ENCODE peak calls at places on chromosomes 11 and 22, in five cellular contexts. J, G, H, P and N are unnamed samples. For H3K4me1 and H3K27me3, the result is how much of the 10 kb centered on the place peaks cover.

GRCh38 chr22:39212721-39213376 is 31.9 kb downstream of the PDGFB start:
- DNase-seq in J (no peak), G (no peak), H (peak), P (no peak), N (no peak)

GRCh38 chr11:82767123-82767522 is 33.5 kb upstream of the FAM181B start:
- DNase-seq in J (no peak), G (no peak), H (no peak), P (no peak), N (no peak)

GRCh38 chr11:35116245-35116644 is 22.7 kb upstream of the CD44 start:
- DNase-seq in J (no peak), G (no peak), H (no peak), P (no peak), N (no peak)

GRCh38 chr11:118820412-118821357 is 29.7 kb upstream of the DDX6 start:
- DNase-seq in J (no peak), G (no peak), H (peak), P (peak), N (no peak)

GRCh38 chr11:33859306-33859705 is 32.6 kb downstream of the LMO2 start:
- DNase-seq in J (no peak), G (no peak), H (no peak), P (no peak), N (no peak)

GRCh38 chr11:133078591-133079179 is 453.6 kb downstream of the OPCML start:
- DNase-seq in J (no peak), G (no peak), H (no peak), P (no peak), N (no peak)

GRCh38 chr11:57772562-57772961 is 11.0 kb downstream of the CTNND1 start:
- DNase-seq in J (no peak), G (no peak), H (no peak), P (no peak), N (no peak)

GRCh38 chr11:83801799-83802198 is 515.6 kb upstream of the CCDC90B start:
- DNase-seq in J (no peak), G (no peak), H (no peak), P (no peak), N (no peak)

GRCh38 chr11:6319879-6320410 is 356 bp downstream of the CAVIN3 start:
- DNase-seq in J (peak), G (peak), H (peak), P (no peak), N (peak)

GRCh38 chr11:65183201-65183891 is 1.6 kb downstream of the CAPN1 start:
- DNase-seq in J (no peak), G (no peak), H (peak), P (no peak), N (peak)

GRCh38 chr22:19840059-19840458 is 14.6 kb downstream of the GNB1L start:
- DNase-seq in J (no peak), G (no peak), H (no peak), P (no peak), N (no peak)

GRCh38 chr11:100882957-100883356 is 195.9 kb downstream of the ARHGAP42 start:
- DNase-seq in J (no peak), G (no peak), H (no peak), P (no peak), N (no peak)

GRCh38 chr11:73931039-73931645 is 19.7 kb upstream of the DNAJB13 start:
- DNase-seq in J (no peak), G (no peak), H (no peak), P (no peak), N (peak)

GRCh38 chr11:101866619-101867491 is 48.0 kb upstream of the CEP126 start:
- DNase-seq in J (no peak), G (no peak), H (no peak), P (no peak), N (no peak)

GRCh38 chr11:73381589-73381988 is 5.4 kb downstream of the RELT start:
- DNase-seq in J (no peak), G (no peak), H (peak), P (no peak), N (no peak)

GRCh38 chr11:10294289-10294953 is 402 bp upstream of the SBF2 start:
- DNase-seq in J (peak), G (no peak), H (peak), P (no peak), N (peak)

GRCh38 chr22:43106302-43106701 is 4.2 kb upstream of the BIK start:
- DNase-seq in J (no peak), G (no peak), H (no peak), P (no peak), N (no peak)

GRCh38 chr22:45319319-45319675 is 9.6 kb downstream of the FAM118A start:
- DNase-seq in J (peak), G (no peak), H (no peak), P (no peak), N (no peak)

GRCh38 chr11:11450744-11451362 is 97.8 kb upstream of the CSNK2A3 start:
- DNase-seq in J (no peak), G (no peak), H (no peak), P (no peak), N (peak)

GRCh38 chr11:110093407-110094297 is 460 bp downstream of the ZC3H12C start:
- DNase-seq in J (peak), G (no peak), H (peak), P (no peak), N (peak)

GRCh38 chr11:111737877-111738205 is 28.3 kb downstream of the PPP2R1B start:
- DNase-seq in J (no peak), G (no peak), H (no peak), P (no peak), N (no peak)

DNA sequence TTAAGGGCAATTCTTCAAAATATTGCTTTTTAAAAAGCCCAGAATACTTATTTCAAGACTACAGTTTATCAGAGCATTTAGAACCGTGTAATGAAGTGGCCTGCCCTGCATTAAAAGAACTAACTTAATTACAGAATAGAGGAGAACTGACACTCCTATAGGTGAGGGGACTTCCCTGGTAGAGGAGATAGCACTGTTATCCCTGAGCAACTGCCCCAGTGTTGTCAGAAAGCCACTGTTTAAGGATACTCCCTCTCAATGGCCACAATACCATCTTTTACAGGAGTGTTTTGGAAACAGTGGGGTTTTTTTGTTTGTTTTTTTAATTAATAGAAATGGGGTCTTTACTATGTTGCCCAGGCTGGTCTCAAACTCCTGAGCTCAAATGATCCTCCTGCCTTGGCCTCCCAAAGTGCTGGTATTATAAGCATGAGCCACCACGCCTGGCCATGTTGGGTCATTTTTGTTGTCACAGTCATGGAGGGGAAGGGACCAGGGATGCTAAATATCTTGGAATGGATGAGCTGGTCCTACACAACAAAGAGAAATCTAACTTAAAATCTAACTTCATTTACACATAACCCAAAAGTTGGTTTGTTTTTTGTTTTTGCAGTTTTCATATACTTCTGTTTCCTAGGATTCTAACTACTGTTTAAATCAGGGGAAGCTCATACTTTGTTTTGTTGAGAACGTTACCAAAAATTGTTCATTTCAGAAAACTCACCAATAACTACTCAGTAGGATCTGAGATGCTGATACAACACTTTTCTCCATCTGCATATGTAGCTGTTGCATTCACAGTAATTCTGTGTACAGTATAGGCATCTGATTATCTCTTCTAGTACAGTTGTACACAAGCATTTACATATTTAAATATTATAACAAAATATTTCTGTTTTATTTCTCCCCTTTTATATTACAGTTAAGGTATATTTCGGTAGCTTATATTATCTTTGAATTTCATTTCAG is 8.1 kb downstream of the RPL27A start:
- DNase-seq in J (peak), G (no peak), H (no peak), P (no peak), N (no peak)
- H3K4me1 ChIP-seq in J (under half), G (under half), H (under half), P (under half), N (under half)

DNA sequence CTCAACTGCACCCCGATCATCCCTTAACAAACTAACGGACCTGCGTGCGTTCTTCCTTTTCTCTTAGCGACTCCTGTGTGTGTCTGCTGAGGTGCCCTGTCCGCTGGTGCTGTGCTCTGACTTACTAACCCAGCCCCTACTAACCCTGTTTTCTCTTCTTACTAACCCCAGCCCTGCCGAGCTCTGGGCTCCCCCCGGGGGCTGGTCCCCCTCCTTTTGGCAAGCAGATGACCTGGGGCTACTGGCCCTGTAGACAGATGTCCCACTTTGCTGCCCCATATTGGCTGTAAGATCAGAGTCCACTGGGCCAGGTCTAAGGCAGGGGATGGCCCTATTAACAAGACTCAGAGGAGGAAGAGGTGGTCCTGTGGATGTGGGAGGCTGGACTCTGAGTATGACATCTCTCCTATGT is 14.7 kb downstream of the MIAT start:
- DNase-seq in J (peak), G (no peak), H (no peak), P (no peak), N (no peak)
- H3K4me3 ChIP-seq in J (peak), G (peak), H (peak), P (peak), N (peak)

DNA sequence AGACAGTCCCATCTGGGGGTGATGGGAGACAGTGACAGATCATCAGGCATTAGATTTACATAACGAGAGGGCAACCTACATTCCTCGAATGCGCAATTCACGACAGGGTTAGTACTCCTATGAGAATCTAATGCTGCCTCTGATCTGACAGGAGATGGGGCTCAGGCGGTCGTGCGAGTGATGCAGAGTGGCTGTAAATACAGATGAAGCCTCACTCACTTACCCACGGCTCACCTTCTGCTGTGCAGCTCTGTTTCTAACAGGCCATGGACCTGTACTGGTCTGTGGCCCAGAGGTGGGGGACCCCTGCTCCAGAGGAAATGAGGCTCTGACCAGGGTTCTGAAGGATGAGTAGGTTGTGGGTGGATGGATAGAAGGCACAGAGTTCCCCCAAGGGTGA is 125.6 kb downstream of the FBXO7 start:
- DNase-seq in J (no peak), G (no peak), H (no peak), P (no peak), N (no peak)
- H3K27me3 ChIP-seq in J (under half), G (under half), H (under half), P (under half), N (under half)

DNA sequence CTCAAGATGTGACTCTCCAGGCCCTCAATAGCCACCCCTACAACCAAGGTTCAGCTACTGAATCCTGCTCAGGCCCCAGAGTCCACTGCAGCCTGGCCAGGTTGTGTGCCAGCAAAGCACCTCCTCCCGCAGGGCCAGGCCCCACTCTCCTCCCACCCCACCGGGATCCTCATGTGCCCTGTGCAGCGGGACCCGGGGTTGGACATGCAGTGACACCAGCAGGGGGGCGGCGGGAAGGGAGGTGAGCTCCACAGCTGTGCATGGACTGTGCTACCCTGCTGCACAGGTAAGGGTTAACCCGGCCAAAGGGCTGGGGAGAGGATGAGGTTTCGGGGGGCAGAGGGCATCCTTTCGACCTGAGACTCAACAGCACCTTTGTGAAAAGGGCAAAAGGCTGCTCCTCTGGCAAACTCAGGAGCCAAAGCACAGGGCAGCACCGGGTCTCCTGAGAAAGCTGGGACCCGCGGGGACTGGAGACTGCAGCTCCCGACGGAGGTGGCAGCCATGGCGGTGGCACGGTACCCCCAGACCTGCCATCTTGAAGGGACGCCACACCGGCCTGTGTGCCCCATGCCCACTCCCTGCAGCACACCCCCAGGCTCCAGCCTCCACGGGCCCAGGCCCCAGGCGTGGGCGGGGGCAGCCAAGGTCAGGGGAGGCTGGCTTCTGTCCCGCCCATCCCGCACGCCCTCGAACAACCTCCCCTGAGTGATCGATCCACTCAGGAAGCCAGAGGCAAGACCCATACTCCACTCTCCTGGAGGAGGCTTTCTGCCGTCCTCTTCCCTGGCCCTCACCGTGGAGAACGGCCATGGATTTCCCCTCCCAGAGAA is 10.6 kb downstream of the PLXNB2 start:
- DNase-seq in J (no peak), G (no peak), H (no peak), P (no peak), N (no peak)
- H3K4me1 ChIP-seq in J (half or more), G (half or more), H (half or more), P (under half), N (under half)

DNA sequence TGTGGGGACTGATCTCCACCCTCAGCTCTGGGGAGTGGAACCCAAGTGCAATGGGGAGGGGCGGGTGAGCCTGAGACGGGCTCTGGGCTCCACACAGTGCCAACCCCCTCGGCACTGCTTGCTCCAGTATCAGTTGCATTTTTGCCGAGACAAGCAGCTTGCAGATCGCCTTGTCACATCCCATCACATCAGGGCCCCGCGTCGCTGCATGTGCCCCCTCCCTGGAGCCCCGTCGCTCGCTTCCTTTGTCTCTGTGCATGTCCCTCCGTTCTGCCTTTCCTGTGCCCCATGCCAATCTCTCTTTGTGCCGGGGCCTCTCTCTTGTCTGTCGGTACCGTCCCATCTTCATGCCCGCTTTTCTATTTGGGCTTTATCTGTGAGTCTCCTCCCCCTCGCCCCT is 202.1 kb downstream of the CEP164 start:
- DNase-seq in J (no peak), G (no peak), H (no peak), P (no peak), N (no peak)
- H3K4me3 ChIP-seq in J (no peak), G (no peak), H (no peak), P (no peak), N (no peak)

DNA sequence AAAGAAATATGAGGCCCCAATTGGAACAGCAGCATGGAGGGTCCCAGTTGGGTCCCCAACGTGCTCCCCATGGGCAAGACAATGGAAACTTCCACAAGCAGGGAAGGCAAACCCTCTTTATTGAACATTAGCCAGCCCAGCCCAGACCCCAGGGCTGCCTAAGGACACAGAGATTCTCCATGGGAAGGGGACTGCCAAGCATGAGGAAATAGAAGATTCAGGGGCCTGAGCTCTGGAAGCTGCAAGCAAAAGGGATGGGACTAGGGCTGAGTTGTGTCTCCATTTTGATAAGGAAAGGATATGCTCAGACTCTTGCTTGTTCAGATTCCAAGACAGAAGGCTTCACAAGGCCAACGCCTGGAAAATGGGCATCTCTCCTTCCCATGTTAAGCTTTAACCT is 23.3 kb downstream of the TMEM218 start:
- DNase-seq in J (no peak), G (no peak), H (no peak), P (no peak), N (no peak)
- H3K27me3 ChIP-seq in J (under half), G (under half), H (under half), P (under half), N (under half)

DNA sequence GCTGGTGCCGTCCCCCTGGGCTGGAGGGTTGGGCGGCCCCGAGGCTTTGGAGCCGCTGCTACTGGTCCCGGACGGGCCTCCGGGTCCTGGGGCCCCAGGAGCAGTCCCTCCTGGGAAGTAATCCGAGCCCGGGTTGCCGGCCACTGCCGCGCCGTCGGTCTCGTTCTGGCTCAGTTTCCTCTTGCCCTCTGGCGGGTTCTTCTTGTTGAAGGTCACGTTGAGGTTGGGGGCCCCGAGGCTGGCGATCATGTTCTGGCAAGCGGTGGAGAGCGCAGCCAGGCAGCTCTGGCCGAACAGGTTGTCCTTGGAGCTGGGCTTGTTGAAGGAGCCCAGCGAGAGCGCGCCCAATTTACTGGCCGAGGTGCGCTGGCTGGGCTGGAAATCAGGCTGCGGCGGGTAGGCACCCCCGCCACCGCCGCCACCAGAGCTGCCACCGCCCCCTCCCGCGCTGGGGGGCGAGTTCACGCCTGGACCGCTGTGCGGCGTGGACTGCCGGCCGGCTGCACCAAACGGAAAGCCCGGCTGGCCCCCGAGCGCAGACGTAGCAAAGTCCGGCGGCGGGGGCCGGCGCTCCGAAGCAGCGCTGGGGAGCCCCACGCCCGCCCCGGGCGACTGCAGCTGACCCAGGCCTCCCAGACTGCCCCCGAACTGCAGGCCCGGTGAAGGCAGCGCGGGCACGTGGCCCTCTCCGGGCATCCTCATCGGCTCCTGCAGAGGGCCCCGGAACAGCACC is 3.6 kb downstream of the MN1 start:
- DNase-seq in J (no peak), G (no peak), H (no peak), P (no peak), N (no peak)
- H3K4me1 ChIP-seq in J (under half), G (under half), H (under half), P (under half), N (under half)